ENCODE peak calls at places on chromosomes 4 and X, in six cellular contexts. Z is brain microvascular endothelial cell, D is left lung, M is GM06990, R is heart right ventricle, C is mammary epithelial cell. S is an unnamed sample. For H3K36me3, the result is how much of the 10 kb centered on the place peaks cover.

GRCh38 chr4:123350191-123350544 is 46.4 kb upstream of the SPRY1 start:
- DNase-seq in C (peak), R (no peak), Z (no peak), M (no peak), D (no peak), S (no peak)

GRCh38 chr4:88352062-88352461 is 26.6 kb upstream of the HERC6 start:
- DNase-seq in D (no peak), Z (peak), C (peak), M (no peak), R (no peak), S (no peak)

GRCh38 chr4:41746025-41746439 is 2.5 kb downstream of the PHOX2B start:
- DNase-seq in Z (no peak), R (no peak), M (no peak), C (no peak), D (peak), S (no peak)

GRCh38 chr4:144449623-144450022 is 196.3 kb upstream of the HHIP start:
- DNase-seq in C (no peak), R (peak), M (no peak), D (no peak), Z (no peak), S (no peak)

GRCh38 chr4:107183155-107183774 is 147.2 kb upstream of the DKK2 start:
- DNase-seq in D (no peak), M (peak), C (peak), R (peak), Z (peak), S (peak)

GRCh38 chrX:47817421-47817820 is 19.3 kb upstream of the ZNF81 start:
- DNase-seq in R (no peak), D (no peak), M (no peak), C (no peak), Z (no peak), S (no peak)

GRCh38 chrX:8364369-8365141 is 100.1 kb upstream of the VCX3B start:
- DNase-seq in D (no peak), Z (no peak), R (no peak), M (no peak), C (no peak), S (no peak)

GRCh38 chr4:118823471-118823870 is 12.5 kb downstream of the SEC24D start:
- DNase-seq in C (peak), R (no peak), Z (no peak), M (no peak), D (no peak), S (no peak)

GRCh38 chrX:84240848-84241565 is 53.0 kb upstream of the RPS6KA6 start:
- DNase-seq in D (no peak), Z (no peak), C (no peak), M (no peak), R (no peak), S (no peak)

GRCh38 chr4:78661923-78662521 is 110.5 kb downstream of the ANXA3 start:
- DNase-seq in R (no peak), M (peak), Z (peak), D (no peak), C (no peak), S (no peak)

GRCh38 chr4:186676531-186677158 is 47.0 kb downstream of the FAT1 start:
- DNase-seq in R (no peak), C (peak), D (no peak), Z (peak), M (no peak), S (peak)

GRCh38 chr4:113893546-113893945 is 85.9 kb downstream of the ARSJ start:
- DNase-seq in Z (no peak), M (no peak), D (no peak), C (no peak), R (no peak), S (no peak)

GRCh38 chr4:150242820-150243458 is 164.7 kb downstream of the DCLK2 start:
- DNase-seq in D (no peak), R (peak), Z (peak), M (no peak), C (no peak), S (no peak)

GRCh38 chr4:72505314-72505744 is 63.7 kb downstream of the ADAMTS3 start:
- DNase-seq in D (no peak), M (peak), Z (peak), R (peak), C (peak), S (peak)

GRCh38 chrX:95117556-95117955 is 1443.5 kb downstream of the FAM133A start:
- DNase-seq in D (no peak), R (no peak), Z (no peak), M (no peak), C (peak), S (no peak)

GRCh38 chr4:123452585-123452984 is 56.0 kb downstream of the SPRY1 start:
- DNase-seq in Z (peak), C (peak), R (peak), M (no peak), D (no peak), S (peak)

GRCh38 chr4:94828882-94829281 is 71.1 kb downstream of the BMPR1B start:
- DNase-seq in R (no peak), Z (no peak), C (peak), M (no peak), D (no peak), S (no peak)

GRCh38 chr4:167838686-167839085 is 253.7 kb upstream of the ANXA10 start:
- DNase-seq in D (no peak), C (no peak), R (no peak), Z (no peak), M (no peak), S (no peak)

GRCh38 chr4:88969746-88970145 is 87.2 kb downstream of the FAM13A start:
- DNase-seq in D (no peak), M (no peak), C (no peak), R (no peak), Z (no peak), S (no peak)

GRCh38 chr4:183140911-183141320 is 41.9 kb downstream of the WWC2 start:
- DNase-seq in Z (peak), C (peak), D (no peak), M (no peak), R (no peak), S (no peak)

GRCh38 chr4:156168288-156168687 is 214.6 kb upstream of the CTSO start:
- DNase-seq in Z (no peak), D (no peak), M (no peak), R (no peak), C (no peak), S (no peak)

GRCh38 chrX:69280956-69281355 is 115.7 kb upstream of the PJA1 start:
- DNase-seq in C (no peak), D (no peak), R (peak), M (no peak), Z (no peak), S (no peak)

GRCh38 chrX:97387004-97387403 is 503.3 kb downstream of the RPA4 start:
- DNase-seq in D (no peak), C (no peak), M (no peak), R (no peak), Z (no peak), S (no peak)

GRCh38 chr4:2489841-2490552 is 21.1 kb downstream of the RNF4 start:
- DNase-seq in D (no peak), C (no peak), Z (no peak), R (no peak), M (no peak), S (no peak)

GRCh38 chr4:53804719-53805118 is 213.4 kb upstream of the LNX1 start:
- DNase-seq in C (peak), Z (no peak), R (no peak), D (peak), M (peak), S (no peak)

GRCh38 chrX:111649641-111650040 is 31.3 kb upstream of the ALG13 start:
- DNase-seq in C (peak), Z (no peak), R (no peak), M (no peak), D (no peak), S (no peak)

GRCh38 chr4:142818009-142818408 is 28.1 kb downstream of the INPP4B start:
- DNase-seq in Z (peak), C (no peak), D (no peak), R (no peak), M (no peak), S (no peak)

GRCh38 chr4:108172780-108173598 is 4.3 kb upstream of the LEF1 start:
- DNase-seq in Z (no peak), R (peak), D (peak), C (peak), M (peak), S (no peak)

GRCh38 chr4:99324978-99325377 is 3.8 kb upstream of the ADH1B start:
- DNase-seq in Z (peak), D (no peak), M (no peak), C (no peak), R (peak), S (no peak)

GRCh38 chr4:16253127-16253960 is 27.1 kb upstream of the TAPT1 start:
- DNase-seq in Z (peak), C (peak), M (no peak), D (no peak), R (no peak), S (peak)

GRCh38 chrX:53056292-53056691 is 7.7 kb downstream of the GPR173 start:
- DNase-seq in D (no peak), Z (no peak), C (peak), M (no peak), R (no peak), S (no peak)

GRCh38 chrX:140709421-140709846 is at the start of gene LINC00632:
- DNase-seq in C (no peak), M (no peak), Z (no peak), R (no peak), D (no peak), S (no peak)

GRCh38 chr4:38162240-38162784 is 202.1 kb downstream of the PTTG2 start:
- DNase-seq in C (peak), R (no peak), Z (peak), M (no peak), D (no peak), S (peak)

GRCh38 chrX:88558421-88558820 is 188.6 kb upstream of the CPXCR1 start:
- DNase-seq in R (no peak), D (no peak), M (no peak), C (no peak), Z (no peak), S (no peak)

DNA sequence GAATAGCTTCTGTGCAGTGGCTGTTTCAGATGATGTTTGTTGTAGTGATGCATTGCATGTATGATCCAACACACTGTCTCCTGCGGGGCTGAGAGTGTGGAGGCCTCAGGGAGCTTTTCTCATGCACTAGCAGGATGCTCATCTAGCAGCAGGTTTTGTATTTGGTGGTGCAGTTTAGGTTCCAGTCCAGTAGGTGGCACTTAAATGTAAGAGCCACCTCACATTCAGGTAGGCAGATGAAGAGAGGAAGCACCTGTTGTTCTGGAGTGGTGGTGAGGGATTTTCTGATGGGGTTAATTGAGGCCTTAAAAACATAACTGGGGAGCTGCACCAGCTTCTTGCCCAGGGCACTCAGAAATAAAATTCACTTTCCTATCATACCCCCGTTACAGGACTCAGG is 300.9 kb downstream of the SPIN4 start:
- DNase-seq in R (no peak), Z (no peak), C (no peak), D (no peak), M (no peak), S (no peak)
- TF ChIP-seq CTCF in R (no peak), Z (no peak), C (peak), D (no peak), M (peak), S (no peak)

DNA sequence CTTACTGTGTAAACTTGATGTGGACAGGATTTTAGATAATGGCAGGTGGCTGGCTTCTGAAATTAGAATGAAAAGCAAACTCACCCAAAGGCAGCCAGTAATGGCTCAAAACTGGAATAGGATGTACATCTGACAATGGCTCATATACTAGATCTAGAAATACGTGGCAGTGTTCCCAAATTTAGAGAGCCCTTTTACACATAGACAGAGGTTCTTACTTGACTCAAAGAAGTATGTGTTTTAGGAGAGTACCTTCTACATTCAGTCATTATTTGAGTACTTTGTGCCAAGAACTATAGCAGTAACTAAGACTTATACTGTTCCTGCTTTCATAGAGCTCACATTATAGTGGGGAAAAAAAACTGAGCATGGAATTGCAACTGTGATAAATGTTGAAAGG is 48.0 kb downstream of the UBE2K start:
- DNase-seq in Z (no peak), D (no peak), C (no peak), M (no peak), R (no peak), S (no peak)
- H3K36me3 ChIP-seq in Z (under half), D (under half), C (under half), M (under half), R (half or more), S (under half)

GRCh38 chr4:98199247-98199646 is 56.0 kb upstream of the STPG2 start:
- DNase-seq in R (peak), Z (no peak), M (no peak), D (no peak), C (no peak), S (no peak)
- TF ChIP-seq CTCF in R (peak), Z (peak), M (peak), D (no peak), C (no peak), S (no peak)

DNA sequence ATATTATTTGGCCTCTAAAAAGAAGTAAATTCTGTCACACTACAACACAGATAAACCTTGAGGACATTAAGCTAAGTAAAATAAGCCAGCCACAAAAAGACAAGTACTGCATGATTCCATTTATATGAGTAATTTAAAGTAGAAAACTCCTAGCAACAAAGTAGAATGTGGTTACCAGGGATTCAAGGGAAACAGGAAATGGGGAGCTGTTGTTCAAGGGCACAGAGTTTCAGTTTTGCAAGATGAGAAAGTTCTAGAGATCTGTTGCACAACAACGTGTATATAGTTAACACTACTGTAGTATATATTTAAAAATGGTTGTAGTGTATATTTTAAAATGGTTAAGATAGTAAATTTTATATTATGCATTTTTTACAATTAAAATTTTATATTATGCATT is 25.4 kb downstream of the SEC31A start:
- DNase-seq in Z (peak), D (no peak), R (no peak), C (peak), M (no peak), S (peak)
- H3K36me3 ChIP-seq in Z (half or more), D (under half), R (half or more), C (under half), M (under half), S (under half)

DNA sequence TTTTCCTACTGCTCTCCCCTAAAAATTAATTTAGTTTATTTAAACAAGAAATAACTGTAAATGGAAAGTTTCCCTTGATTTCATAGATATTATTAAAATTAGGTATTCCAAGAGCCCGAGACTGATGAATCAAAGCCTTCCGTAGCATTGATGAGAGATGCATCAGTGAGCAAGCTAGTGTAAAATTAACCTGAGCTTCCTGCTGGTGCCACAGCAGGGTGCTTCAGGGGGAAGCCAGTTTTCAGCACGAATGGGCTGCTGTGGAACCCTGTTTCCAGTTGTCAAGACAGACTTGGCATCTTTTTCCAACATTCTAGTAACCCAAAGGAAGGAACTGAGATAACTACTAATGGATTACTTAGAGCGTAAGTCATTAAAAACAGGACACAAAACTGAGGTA is 221.7 kb downstream of the RBMX2 start:
- DNase-seq in C (no peak), Z (no peak), M (no peak), D (no peak), R (no peak), S (no peak)
- TF ChIP-seq CTCF in C (no peak), Z (no peak), M (no peak), D (no peak), R (no peak), S (no peak)

GRCh38 chrX:40663880-40664630 is 16.7 kb upstream of the CXorf38 start:
- DNase-seq in D (no peak), M (no peak), C (no peak), Z (peak), R (no peak), S (no peak)
- H3K36me3 ChIP-seq in D (under half), M (under half), C (under half), Z (under half), R (half or more), S (under half)

GRCh38 chr4:137181293-137181899 is 350.9 kb downstream of the PCDH18 start:
- DNase-seq in D (no peak), Z (no peak), M (no peak), R (no peak), C (no peak), S (no peak)

GRCh38 chr4:137180349-137180748 is 351.9 kb downstream of the PCDH18 start:
- DNase-seq in Z (no peak), R (no peak), C (no peak), D (no peak), M (no peak), S (no peak)
- TF ChIP-seq CTCF in Z (peak), R (no peak), C (no peak), D (no peak), M (no peak), S (no peak)

DNA sequence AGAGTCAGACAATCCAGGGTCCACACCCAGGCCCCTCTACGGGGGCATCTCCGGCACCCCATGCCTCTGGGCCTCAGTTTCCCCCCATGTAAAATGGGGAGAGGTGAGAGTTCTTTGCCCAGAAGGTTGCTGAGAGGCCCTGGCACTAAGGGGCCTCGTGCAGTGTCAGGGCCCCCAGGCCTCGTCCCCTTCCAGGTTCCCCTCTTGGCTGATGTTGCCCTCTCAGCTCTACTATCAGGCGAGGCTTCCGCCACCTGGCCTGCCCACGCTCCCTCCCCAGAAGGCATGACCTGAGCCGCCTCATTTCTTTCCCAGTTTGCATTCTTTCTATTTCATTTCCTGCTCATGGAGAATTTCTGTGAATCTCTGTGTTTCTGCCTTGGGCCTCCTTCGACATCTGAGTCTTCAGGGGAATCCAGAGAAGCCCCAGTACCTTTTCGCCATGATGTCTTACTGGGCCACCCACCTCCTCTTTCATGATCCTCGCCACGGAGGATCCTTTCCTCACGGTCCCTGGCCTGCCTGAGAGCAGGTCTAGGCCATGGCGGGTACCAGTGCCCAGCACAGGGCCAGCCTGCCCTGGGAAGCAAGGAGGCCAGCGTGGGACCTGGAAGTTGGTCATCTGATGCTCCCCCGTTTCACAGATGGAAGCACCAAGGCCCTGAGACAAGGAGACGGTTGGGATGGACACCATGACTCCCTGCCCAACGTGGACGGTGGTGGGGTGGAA is 21.9 kb upstream of the MRFAP1 start:
- DNase-seq in D (no peak), M (no peak), Z (no peak), R (no peak), C (no peak), S (no peak)
- H3K36me3 ChIP-seq in D (under half), M (under half), Z (under half), R (half or more), C (under half), S (under half)

DNA sequence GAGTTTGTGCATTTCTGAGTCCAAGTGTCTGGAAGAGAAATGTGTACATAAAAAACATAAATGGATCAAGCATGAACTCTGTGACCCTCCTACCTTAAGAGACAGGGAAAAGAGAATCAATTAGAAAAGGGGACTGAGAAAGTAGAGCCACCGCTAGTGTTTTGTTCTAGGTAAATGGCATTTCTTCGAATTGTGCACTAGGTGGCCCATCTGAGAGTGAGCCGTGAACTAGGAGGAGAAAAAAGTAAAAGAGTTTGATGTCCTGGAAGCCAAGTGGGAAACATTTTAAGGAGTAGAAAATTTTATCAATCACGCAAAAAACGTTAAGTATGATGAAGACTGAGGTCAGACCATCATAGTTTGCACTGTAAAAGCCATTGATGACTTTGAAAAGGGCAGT is 55.1 kb downstream of the NAF1 start:
- DNase-seq in Z (peak), C (no peak), M (no peak), D (no peak), R (no peak), S (no peak)
- TF ChIP-seq CTCF in Z (peak), C (peak), M (no peak), D (no peak), R (no peak), S (peak)

GRCh38 chr4:176767183-176767582 is 25.5 kb downstream of the VEGFC start:
- DNase-seq in M (no peak), R (no peak), Z (no peak), D (no peak), C (no peak), S (no peak)
- H3K36me3 ChIP-seq in M (under half), R (under half), Z (under half), D (under half), C (under half), S (under half)